ENCODE peak calls at places on chromosome 3, in five cellular contexts. L is GM23248, J is HCT116, F is PC-3, R is DND-41. U is an unnamed sample.

GRCh38 chr3:64316971-64317370 is 91.7 kb upstream of the PRICKLE2 start:
- DNase-seq in L (peak), J (no peak), F (peak), R (no peak), U (no peak)

GRCh38 chr3:37823189-37823588 is 38.5 kb upstream of the CTDSPL start:
- DNase-seq in L (no peak), J (no peak), F (no peak), R (no peak), U (no peak)

GRCh38 chr3:72355168-72355567 is 493.1 kb downstream of the SHQ1 start:
- DNase-seq in L (no peak), J (no peak), F (no peak), R (no peak), U (no peak)

GRCh38 chr3:134350861-134351311 is 23.4 kb downstream of the AMOTL2 start:
- DNase-seq in L (peak), J (no peak), F (peak), R (no peak), U (no peak)

GRCh38 chr3:47007001-47007400 is 27.5 kb downstream of the NBEAL2 start:
- DNase-seq in L (no peak), J (no peak), F (no peak), R (no peak), U (no peak)

GRCh38 chr3:73405000-73405399 is 219.7 kb downstream of the PDZRN3 start:
- DNase-seq in L (no peak), J (no peak), F (no peak), R (no peak), U (no peak)

GRCh38 chr3:72829701-72830100 is 18.5 kb downstream of the SHQ1 start:
- DNase-seq in L (peak), J (no peak), F (no peak), R (no peak), U (no peak)

GRCh38 chr3:60392501-60392900 is 858.8 kb downstream of the FHIT start:
- DNase-seq in L (no peak), J (no peak), F (no peak), R (no peak), U (no peak)

GRCh38 chr3:97882975-97883598 is 61.3 kb downstream of the CRYBG3 start:
- DNase-seq in L (peak), J (no peak), F (peak), R (peak), U (no peak)

GRCh38 chr3:45367451-45367850 is 20.9 kb upstream of the LARS2 start:
- DNase-seq in L (peak), J (peak), F (peak), R (no peak), U (no peak)

GRCh38 chr3:157388976-157389375 is 47.7 kb upstream of the PTX3 start:
- DNase-seq in L (peak), J (no peak), F (peak), R (no peak), U (no peak)

GRCh38 chr3:143267984-143268383 is 148.4 kb downstream of the CHST2 start:
- DNase-seq in L (peak), J (no peak), F (no peak), R (no peak), U (no peak)

GRCh38 chr3:115286529-115287197 is 139.6 kb upstream of the ZBTB20 start:
- DNase-seq in L (no peak), J (no peak), F (no peak), R (no peak), U (no peak)

GRCh38 chr3:67037615-67038014 is 39.5 kb downstream of the KBTBD8 start:
- DNase-seq in L (peak), J (no peak), F (no peak), R (no peak), U (peak)

GRCh38 chr3:39290255-39290654 is 10.4 kb upstream of the CX3CR1 start:
- DNase-seq in L (no peak), J (no peak), F (no peak), R (peak), U (peak)

GRCh38 chr3:143002083-143002712 is 828 bp downstream of the U2SURP start:
- DNase-seq in L (peak), J (no peak), F (peak), R (no peak), U (peak)

GRCh38 chr3:125212096-125212508 is 446 bp downstream of the SLC12A8 start:
- DNase-seq in L (no peak), J (no peak), F (peak), R (no peak), U (no peak)

GRCh38 chr3:125211523-125212095 is 939 bp downstream of the SLC12A8 start:
- DNase-seq in L (no peak), J (no peak), F (no peak), R (no peak), U (no peak)

GRCh38 chr3:125213946-125214542 is 1.5 kb upstream of the SLC12A8 start:
- DNase-seq in L (peak), J (no peak), F (no peak), R (no peak), U (no peak)

GRCh38 chr3:125214738-125215137 is 2.2 kb upstream of the SLC12A8 start:
- DNase-seq in L (peak), J (no peak), F (peak), R (no peak), U (no peak)

GRCh38 chr3:125212509-125213372 is at the start of gene SLC12A8:
- DNase-seq in L (peak), J (no peak), F (peak), R (no peak), U (no peak)
- TF ChIP-seq EZH2 in L (no peak), J (no peak), F (no peak), R (no peak), U (no peak)

GRCh38 chr3:52444860-52445793 is at the start of gene SEMA3G:
- DNase-seq in L (peak), J (peak), F (peak), R (peak), U (peak)
- H3K4me3 ChIP-seq in L (no peak), J (peak), F (no peak), R (no peak), U (peak)

DNA sequence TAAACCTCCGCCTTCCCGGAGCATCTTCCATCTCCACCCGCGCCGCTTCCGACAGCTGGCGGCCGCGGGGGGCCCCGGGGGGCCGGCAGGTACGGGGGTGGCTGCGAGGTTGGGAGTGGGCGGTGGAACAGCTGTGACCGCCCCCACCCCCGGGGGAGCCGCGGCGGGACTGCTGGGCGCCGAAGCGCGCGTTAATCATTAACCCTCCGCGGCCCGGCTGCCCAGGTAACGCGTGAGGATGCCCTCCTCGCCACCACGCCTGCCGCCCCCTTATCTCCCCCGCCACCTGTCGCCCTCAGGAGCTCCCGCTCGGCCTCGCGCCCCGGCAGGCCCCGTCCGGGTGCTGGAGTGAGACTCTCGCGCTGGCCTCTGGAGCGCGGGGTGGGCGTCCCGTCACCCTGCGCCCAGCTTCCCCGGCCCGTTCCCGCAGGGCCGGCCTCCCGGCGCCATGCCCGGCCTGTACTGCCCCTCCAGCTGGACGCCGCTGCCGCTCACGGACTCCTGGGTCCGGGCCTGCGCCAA is 757 bp downstream of the VWA5B2 start:
- DNase-seq in L (peak), J (no peak), F (no peak), R (no peak), U (no peak)
- TF ChIP-seq EZH2 in L (no peak), J (no peak), F (peak), R (no peak), U (peak)

GRCh38 chr3:12968541-12968940 is 104.7 kb downstream of the IQSEC1 start:
- DNase-seq in L (no peak), J (no peak), F (no peak), R (no peak), U (no peak)

GRCh38 chr3:12972791-12973702 is 100.2 kb downstream of the IQSEC1 start:
- DNase-seq in L (no peak), J (no peak), F (no peak), R (no peak), U (no peak)

GRCh38 chr3:12972043-12972442 is 101.2 kb downstream of the IQSEC1 start:
- DNase-seq in L (no peak), J (no peak), F (no peak), R (no peak), U (no peak)

GRCh38 chr3:12969487-12969886 is 103.7 kb downstream of the IQSEC1 start:
- DNase-seq in L (no peak), J (no peak), F (no peak), R (no peak), U (no peak)

DNA sequence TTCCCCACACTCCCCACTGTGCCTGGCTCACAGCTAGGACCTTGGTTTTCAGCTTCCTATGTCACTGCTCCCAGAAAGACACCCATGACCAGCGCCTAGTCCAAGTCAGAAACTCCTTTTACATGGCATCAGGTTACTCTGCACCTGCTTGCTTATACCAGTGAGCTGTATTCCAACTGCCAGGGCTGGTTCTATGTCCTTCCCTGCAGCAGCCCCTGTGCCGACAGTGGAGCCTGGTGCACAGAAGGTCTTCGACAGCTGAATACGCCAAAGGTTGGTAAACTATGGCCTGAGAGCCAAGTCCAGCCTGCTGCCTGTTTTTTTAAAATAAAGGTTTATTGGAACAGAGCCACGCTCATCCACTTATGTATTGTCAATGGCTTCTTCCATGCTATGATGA is 102.5 kb downstream of the IQSEC1 start:
- DNase-seq in L (no peak), J (no peak), F (no peak), R (no peak), U (no peak)
- H3K4me3 ChIP-seq in L (no peak), J (no peak), F (no peak), R (no peak), U (no peak)

DNA sequence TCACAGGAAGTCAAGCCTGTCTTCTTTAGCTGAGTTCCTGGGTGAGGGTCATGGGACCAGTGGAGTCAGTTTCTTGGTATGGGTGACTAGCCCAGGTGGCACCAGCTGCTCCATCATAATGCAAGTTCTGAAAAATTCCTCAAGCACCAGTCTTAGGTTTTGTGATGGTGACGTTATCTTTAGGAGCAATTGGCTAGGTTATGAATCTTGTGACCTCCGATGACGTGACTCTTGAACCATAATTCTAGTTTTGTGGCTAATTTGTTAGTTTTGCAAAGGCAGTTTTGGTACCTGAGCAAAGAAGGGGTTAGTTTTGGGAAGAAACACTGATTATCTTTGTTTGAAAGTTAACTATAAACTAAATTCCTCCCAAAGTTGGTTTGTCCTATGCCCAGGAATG is 608.4 kb downstream of the VGLL3 start:
- DNase-seq in L (no peak), J (no peak), F (no peak), R (no peak), U (no peak)
- TF ChIP-seq EZH2 in L (no peak), J (no peak), F (no peak), R (no peak), U (no peak)

GRCh38 chr3:112686360-112686759 is 45.4 kb upstream of the CCDC80 start:
- DNase-seq in L (no peak), J (no peak), F (no peak), R (no peak), U (no peak)
- H3K4me3 ChIP-seq in L (peak), J (no peak), F (no peak), R (no peak), U (no peak)

GRCh38 chr3:107430214-107431047 is 53.2 kb downstream of the CCDC54 start:
- DNase-seq in L (peak), J (no peak), F (no peak), R (peak), U (peak)
- TF ChIP-seq EZH2 in L (no peak), J (no peak), F (no peak), R (no peak), U (no peak)